ENCODE peak calls at places on chromosomes 7 and 10, in six cellular contexts. T is HepG2, Y is WTC11, G is IMR-90, N is H1, C is GM12878. J is an unnamed sample.

GRCh38 chr10:94370501-94370900 is 7.8 kb upstream of the NOC3L start:
- DNase-seq in N (no peak), G (no peak), T (no peak), C (no peak), Y (no peak), J (no peak)

GRCh38 chr7:116210345-116211005 is at the start of gene TES:
- DNase-seq in Y (peak), G (peak), T (peak), C (no peak), N (peak), J (peak)

GRCh38 chr10:6064119-6064518 is 2.0 kb upstream of the IL2RA start:
- DNase-seq in C (no peak), N (no peak), G (no peak), Y (no peak), T (no peak), J (no peak)

GRCh38 chr10:112785089-112785488 is 165.0 kb upstream of the TCF7L2 start:
- DNase-seq in N (peak), C (no peak), T (no peak), Y (no peak), G (no peak), J (no peak)

GRCh38 chr10:118916777-118917176 is 112.7 kb upstream of the NANOS1 start:
- DNase-seq in C (no peak), G (no peak), Y (no peak), N (no peak), T (no peak), J (no peak)

GRCh38 chr7:147014596-147014995 is 898.0 kb downstream of the CNTNAP2 start:
- DNase-seq in Y (no peak), C (no peak), G (no peak), N (no peak), T (no peak), J (no peak)

GRCh38 chr7:85191383-85191782 is 4.5 kb upstream of the SEMA3D start:
- DNase-seq in G (peak), T (no peak), C (no peak), N (no peak), Y (no peak), J (peak)

GRCh38 chr10:34743804-34744203 is 71.3 kb downstream of the PARD3 start:
- DNase-seq in Y (no peak), N (no peak), G (peak), T (no peak), C (no peak), J (no peak)

GRCh38 chr10:125792342-125793063 is 16.9 kb upstream of the MMP21 start:
- DNase-seq in T (peak), Y (no peak), C (no peak), G (no peak), N (no peak), J (no peak)

GRCh38 chr10:15361131-15361530 is 10.0 kb downstream of the FAM171A1 start:
- DNase-seq in G (no peak), N (no peak), Y (no peak), C (no peak), T (no peak), J (no peak)

GRCh38 chr7:54841772-54842707 is 83.0 kb upstream of the SEC61G start:
- DNase-seq in N (no peak), T (peak), G (peak), Y (peak), C (no peak), J (no peak)

GRCh38 chr10:75014516-75015230 is 96.8 kb upstream of the SAMD8 start:
- DNase-seq in C (no peak), G (no peak), T (no peak), Y (no peak), N (no peak), J (no peak)

GRCh38 chr10:77266242-77266641 is 371.4 kb downstream of the KCNMA1 start:
- DNase-seq in Y (no peak), G (no peak), T (no peak), N (no peak), C (no peak), J (no peak)

GRCh38 chr10:76618171-76618570 is 1019.4 kb downstream of the KCNMA1 start:
- DNase-seq in N (no peak), G (no peak), T (no peak), C (no peak), Y (no peak), J (no peak)

GRCh38 chr7:81769891-81770818 is at the start of gene HGF:
- DNase-seq in C (no peak), N (no peak), Y (peak), T (no peak), G (peak), J (no peak)

GRCh38 chr10:663844-664243 is 25.6 kb downstream of the DIP2C start:
- DNase-seq in Y (no peak), C (no peak), T (no peak), G (no peak), N (peak), J (no peak)

GRCh38 chr10:59887006-59887405 is 19.4 kb downstream of the CCDC6 start:
- DNase-seq in C (no peak), Y (no peak), G (peak), T (no peak), N (no peak), J (no peak)

GRCh38 chr7:23712368-23713284 is 2.6 kb downstream of the STK31 start:
- DNase-seq in C (peak), T (peak), N (no peak), G (peak), Y (no peak), J (peak)

GRCh38 chr10:4541292-4541691 is 284.7 kb upstream of the AKR1E2 start:
- DNase-seq in C (no peak), Y (no peak), G (peak), N (no peak), T (no peak), J (peak)

GRCh38 chr10:24463683-24464426 is 254.9 kb downstream of the KIAA1217 start:
- DNase-seq in T (no peak), C (no peak), N (no peak), Y (no peak), G (peak), J (peak)

GRCh38 chr7:94313926-94314325 is 80.8 kb upstream of the COL1A2 start:
- DNase-seq in T (no peak), G (peak), Y (no peak), N (no peak), C (no peak), J (no peak)

GRCh38 chr10:15227611-15228372 is 59.3 kb upstream of the NMT2 start:
- DNase-seq in T (no peak), G (peak), Y (no peak), N (no peak), C (no peak), J (no peak)

GRCh38 chr7:15687645-15688025 is 1.2 kb upstream of the MEOX2 start:
- DNase-seq in N (peak), Y (peak), C (no peak), T (no peak), G (no peak), J (no peak)

GRCh38 chr10:120789804-120790203 is 61.4 kb upstream of the WDR11 start:
- DNase-seq in G (no peak), T (no peak), Y (no peak), C (no peak), N (no peak), J (no peak)
- TF ChIP-seq USF2 in G (no peak), T (no peak), Y (no peak), C (no peak), N (no peak), J (no peak)

DNA sequence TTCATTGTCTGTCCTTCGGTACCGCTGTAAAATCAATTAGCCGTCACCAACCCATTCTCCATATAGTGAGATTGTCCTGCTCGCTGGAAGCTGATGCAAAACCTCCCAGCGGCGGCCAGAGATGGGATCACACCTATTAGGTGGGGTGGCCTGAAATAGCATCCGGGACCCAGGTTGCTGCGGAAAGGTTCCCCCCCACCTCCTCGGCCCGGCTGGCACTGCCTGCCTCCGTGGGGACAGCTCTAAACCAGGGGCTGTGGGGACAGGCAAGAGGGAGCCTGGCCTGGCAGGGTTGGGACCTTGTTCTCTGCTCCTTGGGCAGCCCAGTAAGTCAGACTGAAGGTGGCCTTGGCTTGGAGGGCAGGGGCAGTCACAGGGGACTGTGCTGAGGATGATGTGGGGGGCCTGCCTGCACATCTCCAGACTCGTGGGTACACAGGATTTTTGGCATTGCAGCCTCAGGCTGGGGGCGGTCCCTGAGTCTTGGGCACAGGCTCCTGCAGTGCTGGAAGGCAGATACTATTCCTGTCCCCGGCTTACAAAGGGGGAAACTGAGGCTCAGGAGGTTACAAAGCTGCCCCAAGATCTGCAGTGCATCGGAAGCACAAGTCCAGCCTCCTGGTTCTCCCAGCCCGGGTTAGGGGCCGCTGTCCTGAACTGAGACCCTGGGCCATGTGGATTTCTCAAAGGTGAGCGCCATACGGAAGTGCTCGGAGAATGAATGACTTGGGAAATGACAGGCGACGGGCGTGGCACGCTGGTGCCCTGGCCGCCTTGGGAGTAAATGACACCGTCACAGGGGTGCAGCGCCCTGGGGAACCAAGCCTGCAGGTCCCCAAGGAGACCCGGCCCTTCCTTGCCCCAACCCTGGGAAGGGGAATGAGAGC is 65.6 kb downstream of the UNCX start:
- DNase-seq in Y (no peak), G (no peak), C (no peak), T (no peak), N (no peak), J (no peak)
- TF ChIP-seq USF2 in Y (no peak), G (no peak), C (no peak), T (no peak), N (no peak), J (no peak)

GRCh38 chr10:70652761-70653657 is 19.3 kb upstream of the ADAMTS14 start:
- DNase-seq in N (no peak), G (peak), T (no peak), Y (no peak), C (no peak), J (no peak)
- TF ChIP-seq USF2 in N (no peak), G (no peak), T (no peak), Y (no peak), C (no peak), J (no peak)

GRCh38 chr10:32205666-32206065 is 141.3 kb downstream of the EPC1 start:
- DNase-seq in N (no peak), T (no peak), G (peak), Y (no peak), C (no peak), J (no peak)

GRCh38 chr10:32204606-32205005 is 142.4 kb downstream of the EPC1 start:
- DNase-seq in T (no peak), G (no peak), N (no peak), Y (no peak), C (no peak), J (no peak)

GRCh38 chr10:32211046-32211363 is 136.0 kb downstream of the EPC1 start:
- DNase-seq in G (no peak), Y (no peak), T (no peak), C (no peak), N (no peak), J (no peak)

GRCh38 chr10:32207544-32207943 is 139.4 kb downstream of the EPC1 start:
- DNase-seq in C (no peak), Y (peak), T (peak), G (peak), N (peak), J (peak)

GRCh38 chr10:32210306-32211045 is 136.5 kb downstream of the EPC1 start:
- DNase-seq in N (peak), C (no peak), Y (peak), G (peak), T (peak), J (peak)
- TF ChIP-seq USF2 in N (no peak), C (no peak), Y (no peak), G (no peak), T (no peak), J (no peak)

GRCh38 chr7:17408904-17409290 is 110.4 kb downstream of the AHR start:
- DNase-seq in N (no peak), T (no peak), C (no peak), G (peak), Y (no peak), J (peak)
- TF ChIP-seq USF2 in N (no peak), T (no peak), C (no peak), G (no peak), Y (no peak), J (no peak)

J was measured in A549.